ENCODE peak calls at places on chromosomes 2 and 18, in ten cellular contexts. One of them, this sample, is unnamed.

GRCh38 chr2:221596192-221596591 is 24.1 kb upstream of the EPHA4 start:
- DNase-seq in GM12891: no peak
- DNase-seq in endothelial cell of umbilical vein: peak
- DNase-seq in sigmoid colon: no peak
- DNase-seq in IMR-90: peak
- DNase-seq in H54: peak
- DNase-seq in Peyer's patch: no peak
- DNase-seq in K562: no peak
- DNase-seq in lower leg skin: no peak
- DNase-seq in stomach: no peak
- DNase-seq in this sample: no peak

GRCh38 chr18:59874166-59874565 is 25.6 kb upstream of the PMAIP1 start:
- DNase-seq in GM12891: no peak
- DNase-seq in endothelial cell of umbilical vein: peak
- DNase-seq in sigmoid colon: no peak
- DNase-seq in IMR-90: peak
- DNase-seq in H54: peak
- DNase-seq in Peyer's patch: no peak
- DNase-seq in K562: no peak
- DNase-seq in lower leg skin: no peak
- DNase-seq in stomach: no peak
- DNase-seq in this sample: no peak

GRCh38 chr2:150549381-150549780 is 61.9 kb upstream of the RND3 start:
- DNase-seq in GM12891: no peak
- DNase-seq in endothelial cell of umbilical vein: peak
- DNase-seq in sigmoid colon: no peak
- DNase-seq in IMR-90: no peak
- DNase-seq in H54: no peak
- DNase-seq in Peyer's patch: no peak
- DNase-seq in K562: no peak
- DNase-seq in lower leg skin: no peak
- DNase-seq in stomach: no peak
- DNase-seq in this sample: no peak

GRCh38 chr2:101140978-101141655 is 10.1 kb downstream of the TBC1D8 start:
- DNase-seq in GM12891: no peak
- DNase-seq in endothelial cell of umbilical vein: no peak
- DNase-seq in sigmoid colon: no peak
- DNase-seq in IMR-90: peak
- DNase-seq in H54: no peak
- DNase-seq in Peyer's patch: no peak
- DNase-seq in K562: no peak
- DNase-seq in lower leg skin: no peak
- DNase-seq in stomach: no peak
- DNase-seq in this sample: no peak

GRCh38 chr2:31469648-31470047 is 55.1 kb upstream of the XDH start:
- DNase-seq in GM12891: no peak
- DNase-seq in endothelial cell of umbilical vein: no peak
- DNase-seq in sigmoid colon: no peak
- DNase-seq in IMR-90: no peak
- DNase-seq in H54: no peak
- DNase-seq in Peyer's patch: no peak
- DNase-seq in K562: no peak
- DNase-seq in lower leg skin: no peak
- DNase-seq in stomach: no peak
- DNase-seq in this sample: no peak

GRCh38 chr2:163834221-163834620 is 98.4 kb upstream of the FIGN start:
- DNase-seq in GM12891: no peak
- DNase-seq in endothelial cell of umbilical vein: no peak
- DNase-seq in sigmoid colon: no peak
- DNase-seq in IMR-90: no peak
- DNase-seq in H54: no peak
- DNase-seq in Peyer's patch: no peak
- DNase-seq in K562: no peak
- DNase-seq in lower leg skin: no peak
- DNase-seq in stomach: no peak
- DNase-seq in this sample: no peak

GRCh38 chr2:127650785-127651380 is 4.9 kb downstream of the GPR17 start:
- DNase-seq in GM12891: no peak
- DNase-seq in endothelial cell of umbilical vein: no peak
- DNase-seq in sigmoid colon: no peak
- DNase-seq in IMR-90: no peak
- DNase-seq in H54: no peak
- DNase-seq in Peyer's patch: peak
- DNase-seq in K562: no peak
- DNase-seq in lower leg skin: no peak
- DNase-seq in stomach: no peak
- DNase-seq in this sample: no peak

GRCh38 chr2:99933894-99934650 is 208.3 kb downstream of the AFF3 start:
- DNase-seq in GM12891: no peak
- DNase-seq in endothelial cell of umbilical vein: no peak
- DNase-seq in sigmoid colon: no peak
- DNase-seq in IMR-90: no peak
- DNase-seq in H54: no peak
- DNase-seq in Peyer's patch: no peak
- DNase-seq in K562: no peak
- DNase-seq in lower leg skin: no peak
- DNase-seq in stomach: no peak
- DNase-seq in this sample: no peak

GRCh38 chr2:25698752-25699151 is 25.4 kb upstream of the DTNB start:
- DNase-seq in GM12891: no peak
- DNase-seq in endothelial cell of umbilical vein: peak
- DNase-seq in sigmoid colon: no peak
- DNase-seq in IMR-90: peak
- DNase-seq in H54: no peak
- DNase-seq in Peyer's patch: no peak
- DNase-seq in K562: no peak
- DNase-seq in lower leg skin: no peak
- DNase-seq in stomach: no peak
- DNase-seq in this sample: no peak

GRCh38 chr2:105504459-105504858 is 105.6 kb upstream of the FHL2 start:
- DNase-seq in GM12891: no peak
- DNase-seq in endothelial cell of umbilical vein: no peak
- DNase-seq in sigmoid colon: no peak
- DNase-seq in IMR-90: no peak
- DNase-seq in H54: no peak
- DNase-seq in Peyer's patch: no peak
- DNase-seq in K562: no peak
- DNase-seq in lower leg skin: no peak
- DNase-seq in stomach: no peak
- DNase-seq in this sample: no peak

GRCh38 chr2:234792566-234792965 is 159.3 kb upstream of the SH3BP4 start:
- DNase-seq in GM12891: no peak
- DNase-seq in endothelial cell of umbilical vein: no peak
- DNase-seq in sigmoid colon: no peak
- DNase-seq in IMR-90: no peak
- DNase-seq in H54: peak
- DNase-seq in Peyer's patch: no peak
- DNase-seq in K562: no peak
- DNase-seq in lower leg skin: peak
- DNase-seq in stomach: no peak
- DNase-seq in this sample: no peak

GRCh38 chr2:69298862-69299261 is 88.2 kb downstream of the GFPT1 start:
- DNase-seq in GM12891: no peak
- DNase-seq in endothelial cell of umbilical vein: no peak
- DNase-seq in sigmoid colon: no peak
- DNase-seq in IMR-90: peak
- DNase-seq in H54: peak
- DNase-seq in Peyer's patch: no peak
- DNase-seq in K562: no peak
- DNase-seq in lower leg skin: no peak
- DNase-seq in stomach: no peak
- DNase-seq in this sample: no peak

GRCh38 chr2:71538656-71539265 is 85.4 kb downstream of the DYSF start:
- DNase-seq in GM12891: no peak
- DNase-seq in endothelial cell of umbilical vein: no peak
- DNase-seq in sigmoid colon: peak
- DNase-seq in IMR-90: no peak
- DNase-seq in H54: no peak
- DNase-seq in Peyer's patch: no peak
- DNase-seq in K562: no peak
- DNase-seq in lower leg skin: peak
- DNase-seq in stomach: no peak
- DNase-seq in this sample: no peak

GRCh38 chr2:29254-29653 is 17.1 kb downstream of the FAM110C start:
- DNase-seq in GM12891: no peak
- DNase-seq in endothelial cell of umbilical vein: no peak
- DNase-seq in sigmoid colon: no peak
- DNase-seq in IMR-90: no peak
- DNase-seq in H54: no peak
- DNase-seq in Peyer's patch: no peak
- DNase-seq in K562: no peak
- DNase-seq in lower leg skin: no peak
- DNase-seq in stomach: no peak
- DNase-seq in this sample: no peak

GRCh38 chr2:168687314-168687713 is 115.1 kb upstream of the NOSTRIN start:
- DNase-seq in GM12891: no peak
- DNase-seq in endothelial cell of umbilical vein: peak
- DNase-seq in sigmoid colon: no peak
- DNase-seq in IMR-90: peak
- DNase-seq in H54: no peak
- DNase-seq in Peyer's patch: no peak
- DNase-seq in K562: no peak
- DNase-seq in lower leg skin: no peak
- DNase-seq in stomach: no peak
- DNase-seq in this sample: no peak

GRCh38 chr2:54768772-54769428 is 45.4 kb downstream of the EML6 start:
- DNase-seq in GM12891: no peak
- DNase-seq in endothelial cell of umbilical vein: peak
- DNase-seq in sigmoid colon: no peak
- DNase-seq in IMR-90: no peak
- DNase-seq in H54: no peak
- DNase-seq in Peyer's patch: no peak
- DNase-seq in K562: no peak
- DNase-seq in lower leg skin: no peak
- DNase-seq in stomach: no peak
- DNase-seq in this sample: no peak

GRCh38 chr2:106623424-106623823 is 136.3 kb downstream of the CD8B2 start:
- DNase-seq in GM12891: no peak
- DNase-seq in endothelial cell of umbilical vein: no peak
- DNase-seq in sigmoid colon: no peak
- DNase-seq in IMR-90: no peak
- DNase-seq in H54: no peak
- DNase-seq in Peyer's patch: no peak
- DNase-seq in K562: no peak
- DNase-seq in lower leg skin: no peak
- DNase-seq in stomach: no peak
- DNase-seq in this sample: no peak

GRCh38 chr2:19336781-19337180 is 21.6 kb downstream of the OSR1 start:
- DNase-seq in GM12891: no peak
- DNase-seq in endothelial cell of umbilical vein: no peak
- DNase-seq in sigmoid colon: no peak
- DNase-seq in IMR-90: no peak
- DNase-seq in H54: no peak
- DNase-seq in Peyer's patch: no peak
- DNase-seq in K562: no peak
- DNase-seq in lower leg skin: no peak
- DNase-seq in stomach: no peak
- DNase-seq in this sample: no peak
- TF ChIP-seq POLR2A in GM12891: no peak
- TF ChIP-seq POLR2A in endothelial cell of umbilical vein: no peak
- TF ChIP-seq POLR2A in sigmoid colon: no peak
- TF ChIP-seq POLR2A in IMR-90: no peak
- TF ChIP-seq POLR2A in H54: no peak
- TF ChIP-seq POLR2A in Peyer's patch: no peak
- TF ChIP-seq POLR2A in K562: no peak
- TF ChIP-seq POLR2A in lower leg skin: no peak
- TF ChIP-seq POLR2A in stomach: no peak
- TF ChIP-seq POLR2A in this sample: no peak

GRCh38 chr2:175054340-175054739 is 49.2 kb upstream of the CHN1 start:
- DNase-seq in GM12891: no peak
- DNase-seq in endothelial cell of umbilical vein: no peak
- DNase-seq in sigmoid colon: no peak
- DNase-seq in IMR-90: no peak
- DNase-seq in H54: no peak
- DNase-seq in Peyer's patch: no peak
- DNase-seq in K562: no peak
- DNase-seq in lower leg skin: no peak
- DNase-seq in stomach: no peak
- DNase-seq in this sample: no peak
- TF ChIP-seq POLR2A in GM12891: no peak
- TF ChIP-seq POLR2A in endothelial cell of umbilical vein: no peak
- TF ChIP-seq POLR2A in sigmoid colon: no peak
- TF ChIP-seq POLR2A in IMR-90: no peak
- TF ChIP-seq POLR2A in H54: no peak
- TF ChIP-seq POLR2A in Peyer's patch: no peak
- TF ChIP-seq POLR2A in K562: no peak
- TF ChIP-seq POLR2A in lower leg skin: no peak
- TF ChIP-seq POLR2A in stomach: no peak
- TF ChIP-seq POLR2A in this sample: no peak

DNA sequence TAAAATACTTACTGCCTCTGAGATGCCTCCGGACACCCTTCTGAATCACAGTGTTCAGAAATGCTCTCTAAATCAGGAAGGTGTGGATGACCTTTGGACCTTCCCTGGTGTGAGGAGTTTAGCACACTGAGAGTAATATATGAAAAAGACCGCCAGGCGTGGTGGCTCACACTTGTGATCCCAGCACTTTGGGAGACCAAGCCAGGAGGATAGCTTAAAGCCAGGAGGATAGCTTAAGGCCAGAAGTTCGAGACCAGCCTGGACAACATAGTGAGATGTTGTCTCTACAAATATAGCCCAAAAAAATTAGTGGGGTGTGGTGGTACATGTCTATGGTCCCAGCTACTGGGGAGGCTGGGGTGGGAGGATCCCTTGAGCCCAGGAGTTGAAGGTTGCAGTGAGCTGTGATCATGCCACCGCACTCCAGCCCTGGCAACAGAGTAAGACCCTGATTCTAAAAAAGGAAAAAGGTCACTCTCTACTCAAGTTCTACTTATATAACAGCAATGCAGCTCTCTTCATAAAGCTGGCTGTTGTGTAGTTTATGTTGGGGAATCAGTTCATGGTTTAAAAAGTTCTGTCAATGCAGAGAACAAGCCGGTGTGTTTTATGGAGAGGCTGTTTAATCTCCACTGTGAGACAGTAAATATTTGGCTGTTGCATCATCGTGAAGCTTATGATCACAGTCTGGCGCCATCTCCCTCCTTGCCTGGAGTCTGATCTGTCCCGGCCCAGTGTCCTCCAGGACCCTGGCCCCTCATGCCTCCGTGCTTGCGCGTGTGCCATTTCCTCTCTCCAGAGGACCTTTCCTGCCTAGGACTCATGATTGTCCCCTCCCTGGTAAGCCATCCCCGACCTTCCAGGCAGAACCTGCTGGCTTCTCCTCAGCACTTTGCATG is 184.5 kb downstream of the FAM210A start:
- DNase-seq in GM12891: no peak
- DNase-seq in endothelial cell of umbilical vein: no peak
- DNase-seq in sigmoid colon: peak
- DNase-seq in IMR-90: no peak
- DNase-seq in H54: no peak
- DNase-seq in Peyer's patch: no peak
- DNase-seq in K562: no peak
- DNase-seq in lower leg skin: no peak
- DNase-seq in stomach: no peak
- DNase-seq in this sample: no peak
- TF ChIP-seq POLR2A in GM12891: no peak
- TF ChIP-seq POLR2A in endothelial cell of umbilical vein: no peak
- TF ChIP-seq POLR2A in sigmoid colon: no peak
- TF ChIP-seq POLR2A in IMR-90: no peak
- TF ChIP-seq POLR2A in H54: no peak
- TF ChIP-seq POLR2A in Peyer's patch: no peak
- TF ChIP-seq POLR2A in K562: no peak
- TF ChIP-seq POLR2A in lower leg skin: no peak
- TF ChIP-seq POLR2A in stomach: no peak
- TF ChIP-seq POLR2A in this sample: no peak

GRCh38 chr2:160406591-160407392 is 86.8 kb downstream of the RBMS1 start:
- DNase-seq in GM12891: peak
- DNase-seq in endothelial cell of umbilical vein: peak
- DNase-seq in sigmoid colon: peak
- DNase-seq in IMR-90: peak
- DNase-seq in H54: no peak
- DNase-seq in Peyer's patch: peak
- DNase-seq in K562: no peak
- DNase-seq in lower leg skin: peak
- DNase-seq in stomach: peak
- DNase-seq in this sample: peak
- TF ChIP-seq POLR2A in GM12891: no peak
- TF ChIP-seq POLR2A in endothelial cell of umbilical vein: peak
- TF ChIP-seq POLR2A in sigmoid colon: peak
- TF ChIP-seq POLR2A in IMR-90: peak
- TF ChIP-seq POLR2A in H54: peak
- TF ChIP-seq POLR2A in Peyer's patch: peak
- TF ChIP-seq POLR2A in K562: no peak
- TF ChIP-seq POLR2A in lower leg skin: no peak
- TF ChIP-seq POLR2A in stomach: no peak
- TF ChIP-seq POLR2A in this sample: no peak

This sample was measured in esophagus squamous epithelium.